ENCODE peak calls at places on chromosomes 16 and 17, in seven cellular contexts. One of them, this sample, is unnamed.

GRCh38 chr16:85621698-85622433 is 8.7 kb downstream of the GSE1 start:
- DNase-seq in heart left ventricle: no peak
- DNase-seq in PC-3: peak; percentile 66
- DNase-seq in ascending aorta: no peak
- DNase-seq in heart right ventricle: no peak
- DNase-seq in adrenal gland: no peak
- DNase-seq in tibial nerve: no peak
- DNase-seq in this sample: no peak

GRCh38 chr17:36717088-36717487 is 115.7 kb downstream of the MRM1 start:
- DNase-seq in heart left ventricle: no peak
- DNase-seq in PC-3: no peak
- DNase-seq in ascending aorta: no peak
- DNase-seq in heart right ventricle: no peak
- DNase-seq in adrenal gland: no peak
- DNase-seq in tibial nerve: no peak
- DNase-seq in this sample: no peak

GRCh38 chr17:11639736-11640510 is 41.7 kb downstream of the DNAH9 start:
- DNase-seq in heart left ventricle: no peak
- DNase-seq in PC-3: no peak
- DNase-seq in ascending aorta: no peak
- DNase-seq in heart right ventricle: no peak
- DNase-seq in adrenal gland: no peak
- DNase-seq in tibial nerve: no peak
- DNase-seq in this sample: peak; percentile 87

GRCh38 chr16:80407265-80407987 is 133.4 kb upstream of the DYNLRB2 start:
- DNase-seq in heart left ventricle: no peak
- DNase-seq in PC-3: no peak
- DNase-seq in ascending aorta: no peak
- DNase-seq in heart right ventricle: no peak
- DNase-seq in adrenal gland: no peak
- DNase-seq in tibial nerve: no peak
- DNase-seq in this sample: no peak

GRCh38 chr16:29898786-29899515 is 399 bp downstream of the SEZ6L2 start:
- DNase-seq in heart left ventricle: no peak
- DNase-seq in PC-3: no peak
- DNase-seq in ascending aorta: no peak
- DNase-seq in heart right ventricle: no peak
- DNase-seq in adrenal gland: no peak
- DNase-seq in tibial nerve: no peak
- DNase-seq in this sample: no peak

GRCh38 chr17:76541739-76542450 is 2.1 kb downstream of the PRCD start:
- DNase-seq in heart left ventricle: no peak
- DNase-seq in PC-3: no peak
- DNase-seq in ascending aorta: no peak
- DNase-seq in heart right ventricle: no peak
- DNase-seq in adrenal gland: no peak
- DNase-seq in tibial nerve: no peak
- DNase-seq in this sample: no peak

GRCh38 chr16:2675021-2675420 is 7.3 kb upstream of the KCTD5 start:
- DNase-seq in heart left ventricle: no peak
- DNase-seq in PC-3: no peak
- DNase-seq in ascending aorta: peak; percentile 55
- DNase-seq in heart right ventricle: no peak
- DNase-seq in adrenal gland: no peak
- DNase-seq in tibial nerve: no peak
- DNase-seq in this sample: no peak

GRCh38 chr17:21213491-21214014 is 408 bp downstream of the TMEM11 start:
- DNase-seq in heart left ventricle: no peak
- DNase-seq in PC-3: no peak
- DNase-seq in ascending aorta: peak; percentile 68
- DNase-seq in heart right ventricle: peak; percentile 25
- DNase-seq in adrenal gland: no peak
- DNase-seq in tibial nerve: no peak
- DNase-seq in this sample: no peak

GRCh38 chr17:62193297-62193696 is 128.2 kb upstream of the MED13 start:
- DNase-seq in heart left ventricle: no peak
- DNase-seq in PC-3: no peak
- DNase-seq in ascending aorta: no peak
- DNase-seq in heart right ventricle: no peak
- DNase-seq in adrenal gland: no peak
- DNase-seq in tibial nerve: no peak
- DNase-seq in this sample: no peak

GRCh38 chr16:70576431-70577255 is 53.0 kb downstream of the SF3B3 start:
- DNase-seq in heart left ventricle: no peak
- DNase-seq in PC-3: peak; percentile 22
- DNase-seq in ascending aorta: peak; percentile 46
- DNase-seq in heart right ventricle: no peak
- DNase-seq in adrenal gland: no peak
- DNase-seq in tibial nerve: no peak
- DNase-seq in this sample: no peak

GRCh38 chr16:89050868-89051311 is 42.8 kb upstream of the ACSF3 start:
- DNase-seq in heart left ventricle: no peak
- DNase-seq in PC-3: no peak
- DNase-seq in ascending aorta: no peak
- DNase-seq in heart right ventricle: no peak
- DNase-seq in adrenal gland: no peak
- DNase-seq in tibial nerve: no peak
- DNase-seq in this sample: no peak

GRCh38 chr16:47943235-47943634 is 212.6 kb downstream of the ABCC12 start:
- DNase-seq in heart left ventricle: no peak
- DNase-seq in PC-3: no peak
- DNase-seq in ascending aorta: no peak
- DNase-seq in heart right ventricle: no peak
- DNase-seq in adrenal gland: no peak
- DNase-seq in tibial nerve: no peak
- DNase-seq in this sample: no peak

GRCh38 chr16:78697426-78697825 is 598.0 kb downstream of the WWOX start:
- DNase-seq in heart left ventricle: no peak
- DNase-seq in PC-3: no peak
- DNase-seq in ascending aorta: no peak
- DNase-seq in heart right ventricle: no peak
- DNase-seq in adrenal gland: no peak
- DNase-seq in tibial nerve: no peak
- DNase-seq in this sample: no peak

GRCh38 chr16:27703121-27703520 is 153.2 kb downstream of the KATNIP start:
- DNase-seq in heart left ventricle: no peak
- DNase-seq in PC-3: no peak
- DNase-seq in ascending aorta: peak; percentile 35
- DNase-seq in heart right ventricle: no peak
- DNase-seq in adrenal gland: no peak
- DNase-seq in tibial nerve: no peak
- DNase-seq in this sample: no peak
- H3K4me1 ChIP-seq in heart left ventricle: no peaks in the 10 kb centered on the region
- H3K4me1 ChIP-seq in PC-3: no peaks in the 10 kb centered on the region
- H3K4me1 ChIP-seq in ascending aorta: no peaks in the 10 kb centered on the region
- H3K4me1 ChIP-seq in heart right ventricle: peaks cover 7% of the 10 kb centered on the region
- H3K4me1 ChIP-seq in adrenal gland: no peaks in the 10 kb centered on the region
- H3K4me1 ChIP-seq in tibial nerve: no peaks in the 10 kb centered on the region
- H3K4me1 ChIP-seq in this sample: no peaks in the 10 kb centered on the region

GRCh38 chr17:81380117-81380516 is 15.1 kb upstream of the BAHCC1 start:
- DNase-seq in heart left ventricle: no peak
- DNase-seq in PC-3: no peak
- DNase-seq in ascending aorta: no peak
- DNase-seq in heart right ventricle: no peak
- DNase-seq in adrenal gland: no peak
- DNase-seq in tibial nerve: no peak
- DNase-seq in this sample: no peak
- TF ChIP-seq CTCF in heart left ventricle: no peak
- TF ChIP-seq CTCF in PC-3: no peak
- TF ChIP-seq CTCF in ascending aorta: no peak
- TF ChIP-seq CTCF in heart right ventricle: no peak
- TF ChIP-seq CTCF in adrenal gland: no peak
- TF ChIP-seq CTCF in tibial nerve: no peak
- TF ChIP-seq CTCF in this sample: no peak

GRCh38 chr16:86854058-86854621 is 275.8 kb downstream of the FOXL1 start:
- DNase-seq in heart left ventricle: no peak
- DNase-seq in PC-3: no peak
- DNase-seq in ascending aorta: no peak
- DNase-seq in heart right ventricle: no peak
- DNase-seq in adrenal gland: no peak
- DNase-seq in tibial nerve: no peak
- DNase-seq in this sample: no peak
- H3K4me1 ChIP-seq in heart left ventricle: no peaks in the 10 kb centered on the region
- H3K4me1 ChIP-seq in PC-3: peaks cover 12% of the 10 kb centered on the region
- H3K4me1 ChIP-seq in ascending aorta: no peaks in the 10 kb centered on the region
- H3K4me1 ChIP-seq in heart right ventricle: no peaks in the 10 kb centered on the region
- H3K4me1 ChIP-seq in adrenal gland: no peaks in the 10 kb centered on the region
- H3K4me1 ChIP-seq in tibial nerve: no peaks in the 10 kb centered on the region
- H3K4me1 ChIP-seq in this sample: no peaks in the 10 kb centered on the region

DNA sequence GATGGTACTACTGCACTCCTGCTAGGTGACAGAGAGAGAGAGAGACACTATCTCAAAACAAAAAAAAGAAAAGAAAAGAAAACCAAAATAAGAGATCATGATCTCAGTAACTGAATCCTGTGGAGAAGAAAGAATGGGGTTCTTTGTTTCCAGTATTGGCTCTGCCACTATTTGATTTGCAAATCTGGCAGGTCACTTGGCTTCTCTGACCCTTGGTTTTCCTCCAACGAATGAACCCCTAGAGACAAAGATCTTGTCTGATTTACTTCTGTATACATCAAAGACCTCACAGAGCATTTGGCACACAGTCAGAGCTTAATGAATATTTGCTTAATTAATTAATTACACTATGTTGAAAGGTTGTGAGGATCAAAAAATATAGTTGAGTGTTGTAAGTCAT is 47.9 kb upstream of the NLK start:
- DNase-seq in heart left ventricle: no peak
- DNase-seq in PC-3: no peak
- DNase-seq in ascending aorta: no peak
- DNase-seq in heart right ventricle: no peak
- DNase-seq in adrenal gland: no peak
- DNase-seq in tibial nerve: no peak
- DNase-seq in this sample: no peak
- TF ChIP-seq CTCF in heart left ventricle: no peak
- TF ChIP-seq CTCF in PC-3: no peak
- TF ChIP-seq CTCF in ascending aorta: no peak
- TF ChIP-seq CTCF in heart right ventricle: no peak
- TF ChIP-seq CTCF in adrenal gland: no peak
- TF ChIP-seq CTCF in tibial nerve: no peak
- TF ChIP-seq CTCF in this sample: no peak